ENCODE peak calls at places on chromosomes 2 and 18, in nine cellular contexts. Y, A, K, W, T, B, D, G and U are unnamed samples.

GRCh38 chr2:140808816-140809215 is 1322.0 kb downstream of the LRP1B start:
- DNase-seq in Y (peak), A (no peak), K (no peak), W (no peak), T (no peak), B (peak), D (peak), G (no peak), U (peak)

GRCh38 chr2:12325806-12326205 is 390.9 kb upstream of the TRIB2 start:
- DNase-seq in Y (no peak), A (no peak), K (no peak), W (peak), T (peak), B (peak), D (peak), G (no peak), U (peak)

GRCh38 chr2:119184512-119184911 is 26.0 kb upstream of the C1QL2 start:
- DNase-seq in Y (no peak), A (no peak), K (no peak), W (no peak), T (no peak), B (no peak), D (no peak), G (no peak), U (peak)

GRCh38 chr2:62150597-62151305 is 45.2 kb upstream of the B3GNT2 start:
- DNase-seq in Y (no peak), A (no peak), K (no peak), W (peak), T (no peak), B (no peak), D (no peak), G (no peak), U (no peak)

GRCh38 chr18:9704233-9705118 is 3.6 kb upstream of the RAB31 start:
- DNase-seq in Y (no peak), A (no peak), K (no peak), W (no peak), T (no peak), B (no peak), D (no peak), G (no peak), U (no peak)

GRCh38 chr2:127463155-127463991 is 45.1 kb downstream of the PROC start:
- DNase-seq in Y (no peak), A (no peak), K (no peak), W (no peak), T (no peak), B (no peak), D (no peak), G (no peak), U (no peak)

GRCh38 chr2:104447831-104448434 is 406.0 kb upstream of the POU3F3 start:
- DNase-seq in Y (peak), A (no peak), K (no peak), W (no peak), T (no peak), B (no peak), D (no peak), G (peak), U (no peak)

GRCh38 chr2:241771286-241772062 is 5.1 kb upstream of the GAL3ST2 start:
- DNase-seq in Y (peak), A (no peak), K (peak), W (peak), T (no peak), B (peak), D (no peak), G (no peak), U (no peak)

GRCh38 chr2:55839182-55839819 is 84.3 kb downstream of the EFEMP1 start:
- DNase-seq in Y (no peak), A (no peak), K (no peak), W (no peak), T (peak), B (peak), D (no peak), G (peak), U (no peak)

GRCh38 chr2:73203055-73203681 is 794 bp downstream of the NOTO start:
- DNase-seq in Y (no peak), A (no peak), K (peak), W (no peak), T (no peak), B (peak), D (no peak), G (no peak), U (no peak)

GRCh38 chr18:23690505-23691068 is 1.3 kb downstream of the LAMA3 start:
- DNase-seq in Y (no peak), A (no peak), K (peak), W (no peak), T (no peak), B (no peak), D (peak), G (no peak), U (no peak)

GRCh38 chr18:59719533-59720325 is 22.5 kb upstream of the CCBE1 start:
- DNase-seq in Y (no peak), A (no peak), K (no peak), W (peak), T (no peak), B (peak), D (peak), G (no peak), U (no peak)